ENCODE peak calls at places on chromosomes 1 and 21, in seven cellular contexts. T, C, J, U, B, N and R are unnamed samples.

GRCh38 chr1:151069103-151069486 is 1.5 kb upstream of the GABPB2 start:
- DNase-seq in T (no peak), C (no peak), J (no peak), U (no peak), B (no peak), N (no peak), R (no peak)

GRCh38 chr1:209755926-209756607 is at the start of gene TRAF3IP3:
- DNase-seq in T (no peak), C (no peak), J (no peak), U (no peak), B (no peak), N (no peak), R (no peak)

GRCh38 chr21:45027241-45028196 is 46.9 kb upstream of the ADARB1 start:
- DNase-seq in T (no peak), C (no peak), J (no peak), U (no peak), B (no peak), N (no peak), R (no peak)

GRCh38 chr1:68916227-68916853 is 419.5 kb upstream of the DEPDC1 start:
- DNase-seq in T (peak; percentile 39), C (no peak), J (no peak), U (peak; percentile 59), B (no peak), N (no peak), R (peak; percentile 36)

GRCh38 chr1:24385160-24385939 is 28.2 kb downstream of the STPG1 start:
- DNase-seq in T (peak; percentile 49), C (peak; percentile 74), J (no peak), U (peak; percentile 50), B (peak; percentile 77), N (no peak), R (peak; percentile 71)

GRCh38 chr1:207499573-207499972 is 3.6 kb downstream of the CR1 start:
- DNase-seq in T (peak; percentile 59), C (peak; percentile 57), J (peak; percentile 58), U (peak; percentile 49), B (peak; percentile 56), N (peak; percentile 76), R (peak; percentile 65)

GRCh38 chr1:58824753-58825389 is 41.0 kb upstream of the JUN start:
- DNase-seq in T (no peak), C (no peak), J (no peak), U (no peak), B (no peak), N (no peak), R (no peak)

GRCh38 chr21:25005388-25005787 is 601.9 kb downstream of the MRPL39 start:
- DNase-seq in T (peak; percentile 12), C (no peak), J (no peak), U (no peak), B (no peak), N (no peak), R (no peak)

GRCh38 chr1:77831976-77832695 is 52.7 kb downstream of the MIGA1 start:
- DNase-seq in T (peak; percentile 76), C (no peak), J (no peak), U (peak; percentile 92), B (no peak), N (no peak), R (no peak)

GRCh38 chr1:206944703-206945102 is 1.6 kb downstream of the PIGR start:
- DNase-seq in T (no peak), C (no peak), J (no peak), U (no peak), B (no peak), N (no peak), R (no peak)

GRCh38 chr21:14968029-14968428 is 96.8 kb downstream of the NRIP1 start:
- DNase-seq in T (no peak), C (no peak), J (no peak), U (no peak), B (no peak), N (no peak), R (no peak)
- H2AK5ac ChIP-seq in T (no peak overlapping the region), C (no peak overlapping the region), J (no peak overlapping the region), U (no peak overlapping the region), B (no peak overlapping the region), N (no peak overlapping the region), R (no peak overlapping the region)

GRCh38 chr1:35533596-35533995 is 23.6 kb downstream of the KIAA0319L start:
- DNase-seq in T (no peak), C (no peak), J (no peak), U (no peak), B (no peak), N (no peak), R (peak; percentile 56)
- H2AK5ac ChIP-seq in T (no peak overlapping the region), C (no peak overlapping the region), J (no peak overlapping the region), U (no peak overlapping the region), B (no peak overlapping the region), N (no peak overlapping the region), R (no peak overlapping the region)

GRCh38 chr1:26188477-26188876 is 1.9 kb upstream of the CATSPER4 start:
- DNase-seq in T (no peak), C (no peak), J (no peak), U (no peak), B (no peak), N (no peak), R (no peak)
- H2AK5ac ChIP-seq in T (no peak overlapping the region), C (no peak overlapping the region), J (no peak overlapping the region), U (no peak overlapping the region), B (no peak overlapping the region), N (no peak overlapping the region), R (no peak overlapping the region)

DNA sequence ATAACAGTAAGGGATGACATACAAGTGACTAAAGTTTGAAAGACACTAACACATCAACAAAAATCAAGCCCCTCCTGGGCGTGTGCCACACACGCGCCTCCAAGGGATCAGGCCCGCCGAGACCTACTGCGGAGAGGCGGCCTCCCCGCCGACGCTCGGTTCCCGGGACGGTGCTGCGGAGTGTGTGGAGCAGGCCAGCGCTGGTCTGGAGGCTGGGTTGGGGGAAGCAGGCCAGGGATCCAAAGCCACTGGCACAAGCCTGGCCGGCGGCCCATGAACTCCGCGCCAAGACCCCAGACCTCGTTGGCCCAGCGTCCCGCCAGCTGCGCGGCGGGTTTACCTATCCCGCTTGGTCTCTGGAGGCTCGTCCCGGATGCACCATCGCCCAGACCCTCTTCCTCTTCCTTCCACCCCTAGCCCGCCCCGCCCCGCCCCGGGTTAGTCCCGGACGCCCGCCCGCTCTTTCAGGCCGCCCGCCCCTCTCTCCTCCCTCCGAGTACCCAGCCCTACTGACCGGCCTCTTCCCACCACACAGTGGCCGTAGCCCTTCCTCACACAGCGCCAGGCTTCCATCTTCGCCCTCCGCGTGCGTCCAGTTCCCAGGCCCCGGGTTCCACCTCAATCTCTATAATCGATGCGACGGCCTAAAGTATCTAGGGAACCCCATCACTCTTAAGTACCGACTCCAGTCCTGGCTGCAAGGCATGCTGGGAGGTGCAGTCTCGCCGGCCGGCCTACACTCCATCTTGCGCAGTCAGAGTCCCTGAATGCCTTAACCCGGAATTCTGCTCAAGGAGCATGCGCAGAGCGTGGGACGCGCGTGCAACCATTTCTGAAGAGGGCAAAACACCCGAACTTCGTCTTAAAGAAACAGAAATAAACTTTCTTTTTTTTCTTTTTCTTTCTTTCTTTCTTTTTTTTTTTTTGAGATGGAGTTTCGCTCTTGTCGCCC is at the start of gene ANGEL2:
- DNase-seq in T (peak; percentile 97), C (peak; percentile 98), J (peak; percentile 91), U (peak; percentile 98), B (peak; percentile 92), N (peak; percentile 99), R (peak; percentile 99)
- H2AK5ac ChIP-seq in T (peak within 1 kb of the TSS; percentile 57), C (no peak within 1 kb of the TSS), J (no peak within 1 kb of the TSS), U (no peak within 1 kb of the TSS), B (no peak within 1 kb of the TSS), N (peak within 1 kb of the TSS; percentile 54), R (no peak within 1 kb of the TSS)

GRCh38 chr1:81020506-81020905 is 780.2 kb upstream of the ADGRL2 start:
- DNase-seq in T (no peak), C (no peak), J (no peak), U (no peak), B (no peak), N (no peak), R (no peak)

GRCh38 chr1:81021134-81021533 is 779.6 kb upstream of the ADGRL2 start:
- DNase-seq in T (peak; percentile 6), C (no peak), J (no peak), U (no peak), B (no peak), N (no peak), R (no peak)

DNA sequence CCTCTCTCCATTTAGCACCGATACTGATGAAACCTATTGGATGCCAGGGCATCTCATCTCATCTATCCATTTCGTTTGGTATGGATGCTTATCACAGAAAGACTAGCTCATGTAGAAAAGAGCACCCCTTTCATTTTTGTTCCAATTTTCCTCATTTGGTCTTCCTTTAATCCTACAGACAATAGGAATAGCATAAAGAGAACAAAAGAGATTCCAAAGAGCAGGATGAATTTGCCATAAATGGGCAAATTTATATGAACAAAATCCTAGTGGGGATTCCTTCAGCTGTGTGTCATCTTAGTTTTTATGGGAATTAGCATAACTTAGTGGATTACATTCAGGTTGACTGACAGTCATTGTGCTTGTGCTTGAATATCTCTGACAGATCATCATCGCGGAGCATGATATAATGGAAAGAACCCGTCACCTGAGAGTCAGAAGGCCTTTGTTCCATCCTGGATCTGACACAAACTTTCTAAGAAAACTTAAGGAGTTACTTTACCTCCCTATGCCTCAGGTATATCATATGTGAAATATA is 777.5 kb upstream of the ADGRL2 start:
- DNase-seq in T (no peak), C (no peak), J (no peak), U (no peak), B (no peak), N (no peak), R (peak; percentile 31)
- H2AK5ac ChIP-seq in T (no peak overlapping the region), C (no peak overlapping the region), J (no peak overlapping the region), U (no peak overlapping the region), B (no peak overlapping the region), N (no peak overlapping the region), R (no peak overlapping the region)

DNA sequence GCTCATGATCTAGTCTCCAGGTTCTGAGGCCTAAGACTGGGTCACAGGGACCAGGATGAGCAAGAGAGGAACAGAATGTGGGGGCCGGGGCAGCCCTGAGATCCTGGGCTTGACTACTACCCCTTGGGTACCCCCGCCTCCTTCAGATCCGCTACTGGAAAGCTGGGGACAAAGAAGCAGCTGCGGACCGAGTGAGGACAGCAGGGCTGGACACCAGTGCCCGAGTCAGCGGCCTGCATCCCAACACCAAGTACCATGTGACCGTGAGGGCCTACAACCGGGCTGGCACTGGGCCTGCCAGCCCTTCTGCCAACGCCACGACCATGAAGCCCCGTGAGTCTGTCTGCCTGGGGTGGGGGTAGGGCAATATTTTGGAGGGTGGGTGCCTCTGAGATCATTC is 12.5 kb downstream of the TMEM81 start:
- DNase-seq in T (no peak), C (no peak), J (no peak), U (no peak), B (no peak), N (no peak), R (no peak)
- H2AK5ac ChIP-seq in T (no peak overlapping the region), C (no peak overlapping the region), J (no peak overlapping the region), U (no peak overlapping the region), B (no peak overlapping the region), N (no peak overlapping the region), R (no peak overlapping the region)

DNA sequence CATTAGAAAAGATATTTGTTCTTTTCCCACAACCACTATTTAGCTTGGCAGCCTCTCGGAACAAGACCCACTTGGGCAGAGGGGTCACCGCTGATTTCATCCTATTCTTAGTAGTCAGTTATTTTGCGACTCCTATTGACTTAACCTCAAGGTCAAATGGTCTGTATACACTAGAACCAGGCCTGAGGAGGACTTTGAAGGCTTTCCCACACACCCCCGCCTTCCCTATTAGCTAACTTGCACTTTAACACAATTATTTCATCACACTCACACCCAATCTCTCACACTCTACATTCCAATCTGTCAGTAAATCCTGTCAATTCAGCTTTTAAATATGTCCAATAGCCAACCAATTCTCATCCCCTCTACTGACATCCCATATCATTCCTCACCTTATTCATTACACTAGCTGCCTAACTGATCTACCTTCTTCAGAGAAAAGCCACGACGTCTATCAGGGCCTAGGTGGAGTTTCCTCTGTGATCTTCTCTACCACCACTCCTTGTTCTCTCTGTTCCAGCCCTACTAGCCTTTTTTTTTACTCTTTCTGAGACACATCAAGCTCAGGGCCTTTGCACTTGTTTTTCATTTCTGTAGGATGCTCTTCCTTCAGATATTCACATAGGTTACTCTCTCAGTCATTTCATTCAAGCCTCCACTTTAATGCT is 1.0 kb upstream of the NIBAN1 start:
- DNase-seq in T (no peak), C (no peak), J (no peak), U (peak; percentile 27), B (no peak), N (no peak), R (no peak)
- H2AK5ac ChIP-seq in T (no peak overlapping the region), C (no peak overlapping the region), J (no peak overlapping the region), U (no peak overlapping the region), B (no peak overlapping the region), N (no peak overlapping the region), R (no peak overlapping the region)